ENCODE peak calls at places on chromosomes 4 and X, in seven cellular contexts. One of them, this sample, is unnamed.

GRCh38 chr4:87029356-87029755 is 94.5 kb downstream of the AFF1 start:
- DNase-seq in GM12865: no peak
- DNase-seq in GM10248: no peak
- DNase-seq in GM12891: no peak
- DNase-seq in glutamatergic neuron: no peak
- DNase-seq in activated T-cell treated with anti-CD3 and anti-CD28 coated beads for 24 hours: no peak
- DNase-seq in neuronal stem cell: no peak
- DNase-seq in this sample: no peak

GRCh38 chr4:139665690-139666529 is at the start of gene MGST2:
- DNase-seq in GM12865: peak
- DNase-seq in GM10248: peak
- DNase-seq in GM12891: peak
- DNase-seq in glutamatergic neuron: peak
- DNase-seq in activated T-cell treated with anti-CD3 and anti-CD28 coated beads for 24 hours: no peak
- DNase-seq in neuronal stem cell: peak
- DNase-seq in this sample: peak

GRCh38 chr4:16603178-16603577 is 295.3 kb downstream of the LDB2 start:
- DNase-seq in GM12865: no peak
- DNase-seq in GM10248: no peak
- DNase-seq in GM12891: no peak
- DNase-seq in glutamatergic neuron: no peak
- DNase-seq in activated T-cell treated with anti-CD3 and anti-CD28 coated beads for 24 hours: no peak
- DNase-seq in neuronal stem cell: no peak
- DNase-seq in this sample: no peak

GRCh38 chr4:152573861-152574260 is 38.0 kb upstream of the FBXW7 start:
- DNase-seq in GM12865: no peak
- DNase-seq in GM10248: no peak
- DNase-seq in GM12891: no peak
- DNase-seq in glutamatergic neuron: no peak
- DNase-seq in activated T-cell treated with anti-CD3 and anti-CD28 coated beads for 24 hours: no peak
- DNase-seq in neuronal stem cell: no peak
- DNase-seq in this sample: no peak

GRCh38 chr4:3407171-3407771 is 34.5 kb upstream of the HGFAC start:
- DNase-seq in GM12865: no peak
- DNase-seq in GM10248: no peak
- DNase-seq in GM12891: no peak
- DNase-seq in glutamatergic neuron: peak
- DNase-seq in activated T-cell treated with anti-CD3 and anti-CD28 coated beads for 24 hours: no peak
- DNase-seq in neuronal stem cell: no peak
- DNase-seq in this sample: no peak

GRCh38 chrX:37755073-37755472 is 24.8 kb upstream of the CYBB start:
- DNase-seq in GM12865: peak
- DNase-seq in GM10248: peak
- DNase-seq in GM12891: no peak
- DNase-seq in glutamatergic neuron: no peak
- DNase-seq in activated T-cell treated with anti-CD3 and anti-CD28 coated beads for 24 hours: no peak
- DNase-seq in neuronal stem cell: no peak
- DNase-seq in this sample: no peak

GRCh38 chr4:98632258-98632657 is 26.2 kb downstream of the TSPAN5 start:
- DNase-seq in GM12865: no peak
- DNase-seq in GM10248: no peak
- DNase-seq in GM12891: no peak
- DNase-seq in glutamatergic neuron: no peak
- DNase-seq in activated T-cell treated with anti-CD3 and anti-CD28 coated beads for 24 hours: no peak
- DNase-seq in neuronal stem cell: no peak
- DNase-seq in this sample: no peak

GRCh38 chr4:5575941-5576340 is 132.4 kb downstream of the EVC2 start:
- DNase-seq in GM12865: no peak
- DNase-seq in GM10248: no peak
- DNase-seq in GM12891: no peak
- DNase-seq in glutamatergic neuron: no peak
- DNase-seq in activated T-cell treated with anti-CD3 and anti-CD28 coated beads for 24 hours: no peak
- DNase-seq in neuronal stem cell: no peak
- DNase-seq in this sample: no peak

GRCh38 chr4:9765091-9765490 is 16.3 kb upstream of the DRD5 start:
- DNase-seq in GM12865: peak
- DNase-seq in GM10248: peak
- DNase-seq in GM12891: peak
- DNase-seq in glutamatergic neuron: peak
- DNase-seq in activated T-cell treated with anti-CD3 and anti-CD28 coated beads for 24 hours: no peak
- DNase-seq in neuronal stem cell: no peak
- DNase-seq in this sample: peak

GRCh38 chrX:65707153-65707552 is 39.7 kb downstream of the MSN start:
- DNase-seq in GM12865: no peak
- DNase-seq in GM10248: no peak
- DNase-seq in GM12891: no peak
- DNase-seq in glutamatergic neuron: no peak
- DNase-seq in activated T-cell treated with anti-CD3 and anti-CD28 coated beads for 24 hours: no peak
- DNase-seq in neuronal stem cell: no peak
- DNase-seq in this sample: no peak

GRCh38 chr4:20506827-20507226 is 193.4 kb upstream of the PACRGL start:
- DNase-seq in GM12865: no peak
- DNase-seq in GM10248: no peak
- DNase-seq in GM12891: no peak
- DNase-seq in glutamatergic neuron: no peak
- DNase-seq in activated T-cell treated with anti-CD3 and anti-CD28 coated beads for 24 hours: no peak
- DNase-seq in neuronal stem cell: no peak
- DNase-seq in this sample: no peak

GRCh38 chr4:87911252-87911774 is 64.2 kb upstream of the SPP1 start:
- DNase-seq in GM12865: no peak
- DNase-seq in GM10248: no peak
- DNase-seq in GM12891: no peak
- DNase-seq in glutamatergic neuron: no peak
- DNase-seq in activated T-cell treated with anti-CD3 and anti-CD28 coated beads for 24 hours: no peak
- DNase-seq in neuronal stem cell: no peak
- DNase-seq in this sample: no peak

GRCh38 chr4:88818650-88819470 is 121.2 kb upstream of the NAP1L5 start:
- DNase-seq in GM12865: peak
- DNase-seq in GM10248: peak
- DNase-seq in GM12891: no peak
- DNase-seq in glutamatergic neuron: peak
- DNase-seq in activated T-cell treated with anti-CD3 and anti-CD28 coated beads for 24 hours: peak
- DNase-seq in neuronal stem cell: peak
- DNase-seq in this sample: peak

GRCh38 chr4:11566440-11567022 is 137.8 kb upstream of the HS3ST1 start:
- DNase-seq in GM12865: no peak
- DNase-seq in GM10248: no peak
- DNase-seq in GM12891: no peak
- DNase-seq in glutamatergic neuron: no peak
- DNase-seq in activated T-cell treated with anti-CD3 and anti-CD28 coated beads for 24 hours: no peak
- DNase-seq in neuronal stem cell: no peak
- DNase-seq in this sample: no peak

GRCh38 chr4:89009107-89009506 is 47.9 kb downstream of the FAM13A start:
- DNase-seq in GM12865: no peak
- DNase-seq in GM10248: no peak
- DNase-seq in GM12891: no peak
- DNase-seq in glutamatergic neuron: no peak
- DNase-seq in activated T-cell treated with anti-CD3 and anti-CD28 coated beads for 24 hours: no peak
- DNase-seq in neuronal stem cell: no peak
- DNase-seq in this sample: no peak

GRCh38 chr4:77021614-77022089 is 54.1 kb downstream of the CCNI start:
- DNase-seq in GM12865: no peak
- DNase-seq in GM10248: no peak
- DNase-seq in GM12891: no peak
- DNase-seq in glutamatergic neuron: no peak
- DNase-seq in activated T-cell treated with anti-CD3 and anti-CD28 coated beads for 24 hours: no peak
- DNase-seq in neuronal stem cell: no peak
- DNase-seq in this sample: no peak

GRCh38 chrX:323721-324628 is 5.4 kb upstream of the GTPBP6 start:
- DNase-seq in GM12865: peak
- DNase-seq in GM10248: no peak
- DNase-seq in GM12891: no peak
- DNase-seq in glutamatergic neuron: peak
- DNase-seq in activated T-cell treated with anti-CD3 and anti-CD28 coated beads for 24 hours: no peak
- DNase-seq in neuronal stem cell: no peak
- DNase-seq in this sample: peak

GRCh38 chr4:55008166-55009056 is 117.0 kb downstream of the KDR start:
- DNase-seq in GM12865: no peak
- DNase-seq in GM10248: peak
- DNase-seq in GM12891: peak
- DNase-seq in glutamatergic neuron: no peak
- DNase-seq in activated T-cell treated with anti-CD3 and anti-CD28 coated beads for 24 hours: no peak
- DNase-seq in neuronal stem cell: no peak
- DNase-seq in this sample: peak

GRCh38 chr4:96912731-96913130 is 1072.8 kb downstream of the PDHA2 start:
- DNase-seq in GM12865: no peak
- DNase-seq in GM10248: no peak
- DNase-seq in GM12891: no peak
- DNase-seq in glutamatergic neuron: no peak
- DNase-seq in activated T-cell treated with anti-CD3 and anti-CD28 coated beads for 24 hours: no peak
- DNase-seq in neuronal stem cell: peak
- DNase-seq in this sample: no peak

GRCh38 chr4:26074672-26075071 is 160.7 kb downstream of the SMIM20 start:
- DNase-seq in GM12865: peak
- DNase-seq in GM10248: peak
- DNase-seq in GM12891: peak
- DNase-seq in glutamatergic neuron: no peak
- DNase-seq in activated T-cell treated with anti-CD3 and anti-CD28 coated beads for 24 hours: peak
- DNase-seq in neuronal stem cell: no peak
- DNase-seq in this sample: no peak

GRCh38 chr4:140236649-140237160 is 82.7 kb upstream of the MAML3 start:
- DNase-seq in GM12865: no peak
- DNase-seq in GM10248: no peak
- DNase-seq in GM12891: no peak
- DNase-seq in glutamatergic neuron: no peak
- DNase-seq in activated T-cell treated with anti-CD3 and anti-CD28 coated beads for 24 hours: no peak
- DNase-seq in neuronal stem cell: no peak
- DNase-seq in this sample: peak

GRCh38 chr4:153488719-153489384 is 22.7 kb downstream of the TMEM131L start:
- DNase-seq in GM12865: peak
- DNase-seq in GM10248: peak
- DNase-seq in GM12891: no peak
- DNase-seq in glutamatergic neuron: peak
- DNase-seq in activated T-cell treated with anti-CD3 and anti-CD28 coated beads for 24 hours: no peak
- DNase-seq in neuronal stem cell: no peak
- DNase-seq in this sample: no peak

GRCh38 chr4:37623940-37624339 is 62.2 kb downstream of the RELL1 start:
- DNase-seq in GM12865: no peak
- DNase-seq in GM10248: no peak
- DNase-seq in GM12891: no peak
- DNase-seq in glutamatergic neuron: no peak
- DNase-seq in activated T-cell treated with anti-CD3 and anti-CD28 coated beads for 24 hours: no peak
- DNase-seq in neuronal stem cell: no peak
- DNase-seq in this sample: no peak

GRCh38 chr4:109816082-109816442 is 500 bp downstream of the GAR1 start:
- DNase-seq in GM12865: peak
- DNase-seq in GM10248: peak
- DNase-seq in GM12891: peak
- DNase-seq in glutamatergic neuron: peak
- DNase-seq in activated T-cell treated with anti-CD3 and anti-CD28 coated beads for 24 hours: peak
- DNase-seq in neuronal stem cell: no peak
- DNase-seq in this sample: peak

GRCh38 chr4:41638806-41639205 is 100.8 kb downstream of the LIMCH1 start:
- DNase-seq in GM12865: no peak
- DNase-seq in GM10248: no peak
- DNase-seq in GM12891: no peak
- DNase-seq in glutamatergic neuron: no peak
- DNase-seq in activated T-cell treated with anti-CD3 and anti-CD28 coated beads for 24 hours: no peak
- DNase-seq in neuronal stem cell: no peak
- DNase-seq in this sample: no peak

GRCh38 chrX:106707771-106708454 is 18.6 kb upstream of the RNF128 start:
- DNase-seq in GM12865: no peak
- DNase-seq in GM10248: no peak
- DNase-seq in GM12891: no peak
- DNase-seq in glutamatergic neuron: no peak
- DNase-seq in activated T-cell treated with anti-CD3 and anti-CD28 coated beads for 24 hours: no peak
- DNase-seq in neuronal stem cell: no peak
- DNase-seq in this sample: peak

GRCh38 chr4:87304659-87305277 is 17.9 kb downstream of the HSD17B13 start:
- DNase-seq in GM12865: no peak
- DNase-seq in GM10248: no peak
- DNase-seq in GM12891: no peak
- DNase-seq in glutamatergic neuron: no peak
- DNase-seq in activated T-cell treated with anti-CD3 and anti-CD28 coated beads for 24 hours: no peak
- DNase-seq in neuronal stem cell: no peak
- DNase-seq in this sample: peak

GRCh38 chr4:39032218-39033085 is at the start of gene TMEM156:
- DNase-seq in GM12865: peak
- DNase-seq in GM10248: peak
- DNase-seq in GM12891: no peak
- DNase-seq in glutamatergic neuron: no peak
- DNase-seq in activated T-cell treated with anti-CD3 and anti-CD28 coated beads for 24 hours: no peak
- DNase-seq in neuronal stem cell: no peak
- DNase-seq in this sample: peak

GRCh38 chr4:40173470-40173875 is 23.4 kb upstream of the RHOH start:
- DNase-seq in GM12865: peak
- DNase-seq in GM10248: peak
- DNase-seq in GM12891: peak
- DNase-seq in glutamatergic neuron: no peak
- DNase-seq in activated T-cell treated with anti-CD3 and anti-CD28 coated beads for 24 hours: no peak
- DNase-seq in neuronal stem cell: no peak
- DNase-seq in this sample: no peak

GRCh38 chrX:153055827-153056748 is at the start of gene PNMA3:
- DNase-seq in GM12865: no peak
- DNase-seq in GM10248: no peak
- DNase-seq in GM12891: no peak
- DNase-seq in glutamatergic neuron: peak
- DNase-seq in activated T-cell treated with anti-CD3 and anti-CD28 coated beads for 24 hours: no peak
- DNase-seq in neuronal stem cell: no peak
- DNase-seq in this sample: no peak

GRCh38 chrX:115364625-115365024 is 75.1 kb downstream of the LUZP4 start:
- DNase-seq in GM12865: no peak
- DNase-seq in GM10248: no peak
- DNase-seq in GM12891: no peak
- DNase-seq in glutamatergic neuron: no peak
- DNase-seq in activated T-cell treated with anti-CD3 and anti-CD28 coated beads for 24 hours: no peak
- DNase-seq in neuronal stem cell: no peak
- DNase-seq in this sample: no peak

GRCh38 chrX:141176586-141177451 is at the start of gene LDOC1:
- DNase-seq in GM12865: no peak
- DNase-seq in GM10248: peak
- DNase-seq in GM12891: no peak
- DNase-seq in glutamatergic neuron: peak
- DNase-seq in activated T-cell treated with anti-CD3 and anti-CD28 coated beads for 24 hours: peak
- DNase-seq in neuronal stem cell: peak
- DNase-seq in this sample: no peak

GRCh38 chrX:53048169-53049126 is at the start of gene GPR173:
- DNase-seq in GM12865: no peak
- DNase-seq in GM10248: no peak
- DNase-seq in GM12891: no peak
- DNase-seq in glutamatergic neuron: peak
- DNase-seq in activated T-cell treated with anti-CD3 and anti-CD28 coated beads for 24 hours: no peak
- DNase-seq in neuronal stem cell: peak
- DNase-seq in this sample: no peak

GRCh38 chr4:47612116-47613023 is 127.3 kb downstream of the ATP10D start:
- DNase-seq in GM12865: no peak
- DNase-seq in GM10248: no peak
- DNase-seq in GM12891: no peak
- DNase-seq in glutamatergic neuron: no peak
- DNase-seq in activated T-cell treated with anti-CD3 and anti-CD28 coated beads for 24 hours: no peak
- DNase-seq in neuronal stem cell: no peak
- DNase-seq in this sample: no peak

GRCh38 chr4:115664285-115664684 is 550.9 kb upstream of the NDST4 start:
- DNase-seq in GM12865: no peak
- DNase-seq in GM10248: no peak
- DNase-seq in GM12891: no peak
- DNase-seq in glutamatergic neuron: peak
- DNase-seq in activated T-cell treated with anti-CD3 and anti-CD28 coated beads for 24 hours: no peak
- DNase-seq in neuronal stem cell: peak
- DNase-seq in this sample: no peak